ENCODE peak calls at places on chromosomes 16 and 17, in nine cellular contexts. S, C, A, N, U, X, L, R and D are unnamed samples.

GRCh38 chr17:65041518-65041917 is 15.0 kb downstream of the GNA13 start:
- DNase-seq in S (no peak), C (no peak), A (no peak), N (no peak), U (peak), X (no peak), L (no peak), R (no peak), D (no peak)

GRCh38 chr16:30658731-30659506 is 688 bp downstream of the FBRS start:
- DNase-seq in S (no peak), C (no peak), A (peak), N (peak), U (peak), X (peak), L (peak), R (peak), D (peak)

GRCh38 chr17:18219016-18219415 is 6.4 kb upstream of the LLGL1 start:
- DNase-seq in S (no peak), C (no peak), A (no peak), N (peak), U (no peak), X (peak), L (no peak), R (no peak), D (no peak)

GRCh38 chr17:51435641-51436091 is 175.3 kb downstream of the UTP18 start:
- DNase-seq in S (peak), C (no peak), A (peak), N (no peak), U (no peak), X (peak), L (no peak), R (peak), D (peak)

GRCh38 chr17:39667262-39668140 is 752 bp upstream of the PNMT start:
- DNase-seq in S (peak), C (peak), A (no peak), N (peak), U (peak), X (no peak), L (no peak), R (peak), D (no peak)

GRCh38 chr17:54527941-54528340 is 372.7 kb upstream of the TOM1L1 start:
- DNase-seq in S (no peak), C (no peak), A (no peak), N (no peak), U (no peak), X (no peak), L (no peak), R (no peak), D (no peak)

GRCh38 chr17:40180694-40181093 is 3.4 kb downstream of the RAPGEFL1 start:
- DNase-seq in S (peak), C (no peak), A (no peak), N (no peak), U (peak), X (no peak), L (no peak), R (no peak), D (no peak)

GRCh38 chr17:7184091-7184488 is 4.9 kb upstream of the ASGR1 start:
- DNase-seq in S (peak), C (no peak), A (no peak), N (peak), U (no peak), X (no peak), L (no peak), R (peak), D (no peak)

GRCh38 chr16:11668590-11669379 is 530 bp downstream of the SNN start:
- DNase-seq in S (no peak), C (no peak), A (no peak), N (peak), U (no peak), X (no peak), L (no peak), R (no peak), D (no peak)

GRCh38 chr16:28089205-28089991 is 25.9 kb upstream of the GSG1L start:
- DNase-seq in S (no peak), C (no peak), A (no peak), N (no peak), U (no peak), X (no peak), L (no peak), R (no peak), D (no peak)

GRCh38 chr17:47237841-47238240 is 15.8 kb upstream of the ITGB3 start:
- DNase-seq in S (no peak), C (no peak), A (no peak), N (no peak), U (no peak), X (no peak), L (no peak), R (no peak), D (no peak)

GRCh38 chr16:12653820-12654392 is 149.8 kb downstream of the CPPED1 start:
- DNase-seq in S (no peak), C (no peak), A (no peak), N (no peak), U (no peak), X (no peak), L (no peak), R (no peak), D (no peak)

GRCh38 chr16:81873843-81874752 is 95.0 kb downstream of the PLCG2 start:
- DNase-seq in S (peak), C (no peak), A (no peak), N (peak), U (peak), X (peak), L (peak), R (peak), D (peak)

GRCh38 chr16:19980866-19981265 is 92.8 kb downstream of the GPR139 start:
- DNase-seq in S (no peak), C (no peak), A (peak), N (no peak), U (no peak), X (peak), L (no peak), R (peak), D (peak)

GRCh38 chr17:42566873-42567573 is at the start of gene MLX:
- DNase-seq in S (peak), C (no peak), A (peak), N (peak), U (peak), X (peak), L (peak), R (peak), D (peak)

GRCh38 chr17:4444782-4445473 is 11.2 kb downstream of the SPNS3 start:
- DNase-seq in S (peak), C (no peak), A (no peak), N (peak), U (peak), X (no peak), L (no peak), R (no peak), D (peak)

GRCh38 chr17:4358154-4358553 is 8.3 kb downstream of the UBE2G1 start:
- DNase-seq in S (no peak), C (no peak), A (no peak), N (no peak), U (no peak), X (no peak), L (no peak), R (peak), D (no peak)

GRCh38 chr16:88941933-88942909 is 34.8 kb downstream of the CBFA2T3 start:
- DNase-seq in S (peak), C (no peak), A (peak), N (peak), U (peak), X (peak), L (no peak), R (peak), D (peak)

GRCh38 chr16:78584213-78584860 is 484.9 kb downstream of the WWOX start:
- DNase-seq in S (no peak), C (no peak), A (no peak), N (no peak), U (no peak), X (no peak), L (no peak), R (no peak), D (no peak)

GRCh38 chr16:2813661-2814288 is 3.3 kb upstream of the PRSS21 start:
- DNase-seq in S (no peak), C (peak), A (no peak), N (no peak), U (no peak), X (no peak), L (no peak), R (peak), D (no peak)

GRCh38 chr16:77961811-77962210 is 60.5 kb upstream of the CLEC3A start:
- DNase-seq in S (no peak), C (no peak), A (no peak), N (no peak), U (no peak), X (no peak), L (no peak), R (no peak), D (no peak)

GRCh38 chr16:82034981-82035612 is at the start of gene HSD17B2:
- DNase-seq in S (peak), C (no peak), A (no peak), N (no peak), U (peak), X (peak), L (no peak), R (peak), D (no peak)

GRCh38 chr16:50313596-50314483 is 47.5 kb downstream of the ADCY7 start:
- DNase-seq in S (no peak), C (no peak), A (no peak), N (peak), U (peak), X (peak), L (no peak), R (peak), D (no peak)

GRCh38 chr17:40516581-40517285 is 15.3 kb upstream of the TNS4 start:
- DNase-seq in S (peak), C (peak), A (no peak), N (no peak), U (no peak), X (peak), L (no peak), R (peak), D (peak)

GRCh38 chr17:6070280-6070894 is at the start of gene WSCD1:
- DNase-seq in S (peak), C (no peak), A (no peak), N (no peak), U (peak), X (no peak), L (no peak), R (peak), D (no peak)
- H3K4me3 ChIP-seq in S (peak), C (peak), A (peak), N (peak), U (peak), X (peak), L (peak), R (peak), D (no peak)

GRCh38 chr17:38464251-38464722 is 36.0 kb downstream of the ARHGAP23 start:
- DNase-seq in S (no peak), C (no peak), A (no peak), N (peak), U (no peak), X (peak), L (no peak), R (no peak), D (no peak)
- H3K4me3 ChIP-seq in S (no peak), C (peak), A (no peak), N (peak), U (no peak), X (no peak), L (peak), R (no peak), D (no peak)

DNA sequence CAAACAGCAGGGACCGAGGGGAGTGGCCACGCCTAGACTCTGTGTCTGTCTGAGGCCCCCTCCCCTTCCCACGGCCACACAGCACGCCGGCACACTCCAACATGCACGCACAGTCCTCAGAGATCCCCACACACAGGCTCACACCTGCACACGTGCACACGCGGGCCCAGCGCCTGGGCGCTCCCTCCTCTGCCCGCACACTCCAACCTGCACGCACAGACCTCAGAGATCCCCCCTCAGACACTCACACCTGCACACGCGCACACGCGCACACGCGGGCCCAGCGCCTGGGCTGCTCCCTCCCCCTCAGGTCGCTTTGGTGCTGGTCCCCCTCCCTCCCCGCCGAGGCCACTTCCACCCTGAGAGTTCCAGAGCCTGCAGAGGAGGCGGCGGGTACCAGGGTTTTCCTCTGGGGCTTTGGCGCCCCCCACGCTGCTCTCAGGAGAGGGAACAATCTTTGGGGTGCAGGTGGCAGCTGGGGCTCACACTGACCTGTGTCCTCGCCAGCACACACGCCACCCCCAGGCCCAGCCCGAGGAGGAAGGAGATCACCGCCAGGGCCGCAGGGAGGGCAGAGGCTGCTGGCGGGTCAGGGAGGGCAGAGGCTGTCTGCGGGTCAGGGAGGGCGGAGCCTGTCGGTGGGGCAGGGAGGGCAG is 1.6 kb downstream of the CD7 start:
- DNase-seq in S (no peak), C (no peak), A (no peak), N (no peak), U (no peak), X (no peak), L (no peak), R (peak), D (no peak)
- H3K4me3 ChIP-seq in S (no peak), C (no peak), A (no peak), N (no peak), U (peak), X (no peak), L (no peak), R (no peak), D (peak)

GRCh38 chr16:59905628-59906027 is 1171.5 kb upstream of the GOT2 start:
- DNase-seq in S (no peak), C (no peak), A (no peak), N (no peak), U (no peak), X (peak), L (no peak), R (no peak), D (no peak)

GRCh38 chr16:59905131-59905530 is 1171.0 kb upstream of the GOT2 start:
- DNase-seq in S (no peak), C (no peak), A (no peak), N (no peak), U (no peak), X (no peak), L (no peak), R (no peak), D (no peak)

DNA sequence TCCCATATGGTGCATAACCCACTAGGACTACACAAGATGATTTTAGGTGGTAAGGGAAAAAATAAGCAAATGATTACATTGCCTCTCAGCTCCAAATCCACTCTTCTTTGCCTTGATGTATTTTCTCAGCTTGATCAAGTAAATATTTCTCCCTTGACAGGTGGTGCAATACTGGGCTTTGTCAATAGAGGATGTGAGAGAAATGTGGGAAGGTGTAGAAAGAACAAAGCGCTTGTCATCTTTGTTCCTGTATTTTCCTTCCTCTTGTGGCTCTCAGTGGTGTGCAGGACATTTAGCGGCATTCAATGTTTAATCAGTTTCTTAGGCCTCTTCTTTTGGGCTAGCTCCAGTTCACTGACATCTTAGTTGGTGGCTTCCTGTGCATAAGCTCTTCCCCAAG is 1165.8 kb upstream of the GOT2 start:
- DNase-seq in S (no peak), C (no peak), A (no peak), N (no peak), U (no peak), X (no peak), L (no peak), R (no peak), D (no peak)
- H3K4me3 ChIP-seq in S (no peak), C (no peak), A (no peak), N (no peak), U (no peak), X (no peak), L (no peak), R (no peak), D (no peak)

DNA sequence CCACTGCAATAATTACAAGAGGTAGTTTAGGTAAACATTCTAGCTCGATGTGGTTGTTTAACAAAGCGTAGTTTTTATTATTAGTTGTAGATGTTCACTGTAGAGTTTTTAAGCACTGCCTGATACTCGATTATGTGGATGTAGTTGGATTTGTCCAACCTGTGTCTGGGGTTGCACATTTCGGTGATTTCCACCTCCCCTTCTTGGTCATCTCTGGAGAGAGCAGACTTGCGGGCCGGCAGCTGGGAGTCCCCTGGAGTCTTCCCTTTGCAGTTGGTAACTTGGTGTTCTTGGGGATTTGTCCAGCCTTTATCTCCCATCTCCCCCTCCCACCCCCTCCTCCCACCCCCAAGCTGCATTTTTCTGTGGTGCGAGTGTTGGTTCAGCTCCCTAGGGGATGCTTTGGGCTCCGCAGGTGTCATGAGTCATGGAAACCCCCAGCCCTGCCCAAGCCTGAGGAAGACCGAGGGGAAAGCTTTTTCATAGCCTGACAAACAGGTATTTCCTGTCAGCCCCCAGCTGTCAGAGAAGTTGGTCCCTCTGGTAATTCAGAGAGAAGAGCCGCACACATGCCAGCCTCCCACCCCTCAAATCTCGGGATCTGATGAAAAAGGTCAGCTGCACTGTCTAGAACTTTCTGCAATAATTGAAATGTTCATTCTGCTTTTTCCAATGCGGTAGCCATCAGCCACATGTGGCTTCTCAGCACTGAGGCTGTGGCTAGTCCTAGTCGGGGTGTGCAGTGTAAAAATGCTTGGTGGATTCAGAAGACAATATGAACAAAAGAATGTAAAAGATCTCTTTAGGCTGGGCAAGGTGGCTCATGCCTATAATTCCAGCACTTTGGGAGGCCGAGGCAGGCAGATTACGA is 50.3 kb downstream of the KSR1 start:
- DNase-seq in S (no peak), C (no peak), A (peak), N (no peak), U (no peak), X (peak), L (no peak), R (peak), D (no peak)
- H3K4me3 ChIP-seq in S (no peak), C (no peak), A (no peak), N (no peak), U (no peak), X (no peak), L (no peak), R (peak), D (no peak)

GRCh38 chr17:30594223-30594952 is 117.2 kb downstream of the GOSR1 start:
- DNase-seq in S (no peak), C (no peak), A (no peak), N (no peak), U (no peak), X (no peak), L (no peak), R (peak), D (no peak)
- H3K4me3 ChIP-seq in S (no peak), C (no peak), A (no peak), N (no peak), U (no peak), X (no peak), L (no peak), R (no peak), D (no peak)

GRCh38 chr17:62871291-62871690 is 63.2 kb upstream of the MARCHF10 start:
- DNase-seq in S (no peak), C (no peak), A (no peak), N (no peak), U (no peak), X (no peak), L (no peak), R (peak), D (no peak)
- H3K4me3 ChIP-seq in S (no peak), C (no peak), A (no peak), N (no peak), U (no peak), X (no peak), L (no peak), R (no peak), D (no peak)